ENCODE peak calls at places on chromosomes 1 and 21, in four cellular contexts. Q is Daoy, D is M059J, I is mesothelial cell of epicardium. U is an unnamed sample.

GRCh38 chr1:5001466-5001865 is 347.1 kb downstream of the AJAP1 start:
- DNase-seq in Q (no peak), D (no peak), I (no peak), U (no peak)

GRCh38 chr1:186574951-186575747 is 105.1 kb downstream of the PTGS2 start:
- DNase-seq in D (peak), I (no peak), Q (no peak), U (no peak)

GRCh38 chr1:244226440-244226839 is 175.4 kb downstream of the ZBTB18 start:
- DNase-seq in D (peak), I (no peak), Q (peak), U (no peak)

GRCh38 chr1:230281531-230281930 is 144.6 kb downstream of the PGBD5 start:
- DNase-seq in D (no peak), Q (no peak), I (no peak), U (no peak)

GRCh38 chr1:170594227-170594626 is 62.3 kb downstream of the GORAB start:
- DNase-seq in D (no peak), Q (no peak), I (no peak), U (peak)

GRCh38 chr1:93694039-93694438 is 12.4 kb upstream of the BCAR3 start:
- DNase-seq in I (no peak), D (peak), Q (peak), U (no peak)

GRCh38 chr21:45336870-45337269 is 49.2 kb upstream of the POFUT2 start:
- DNase-seq in Q (peak), D (peak), I (no peak), U (peak)

GRCh38 chr1:116529199-116529616 is 41.6 kb downstream of the CD58 start:
- DNase-seq in Q (no peak), D (peak), I (no peak), U (no peak)

GRCh38 chr1:209416009-209416408 is 167.5 kb upstream of the CAMK1G start:
- DNase-seq in Q (peak), I (no peak), D (peak), U (no peak)

GRCh38 chr1:228546541-228547463 is 59.6 kb downstream of the RNF187 start:
- DNase-seq in D (no peak), Q (no peak), I (no peak), U (no peak)

GRCh38 chr1:245605480-245606156 is 450.8 kb downstream of the KIF26B start:
- DNase-seq in I (no peak), D (peak), Q (peak), U (peak)

GRCh38 chr1:94475232-94475631 is 57.0 kb downstream of the ABCD3 start:
- DNase-seq in Q (no peak), D (no peak), I (no peak), U (no peak)

GRCh38 chr1:162908780-162909179 is 47.8 kb upstream of the CCDC190 start:
- DNase-seq in Q (peak), D (peak), I (no peak), U (no peak)

GRCh38 chr1:16183157-16183556 is 27.3 kb upstream of the EPHA2 start:
- DNase-seq in I (no peak), D (peak), Q (peak), U (no peak)

GRCh38 chr21:38979271-38980196 is 173.8 kb downstream of the ETS2 start:
- DNase-seq in Q (no peak), I (no peak), D (peak), U (no peak)

GRCh38 chr1:216416488-216416887 is 6.8 kb downstream of the USH2A start:
- DNase-seq in Q (no peak), I (no peak), D (no peak), U (no peak)

GRCh38 chr1:12798911-12799310 is 7.7 kb downstream of the PRAMEF1 start:
- DNase-seq in D (peak), Q (no peak), I (no peak), U (no peak)

GRCh38 chr1:24998554-24999245 is 68.6 kb upstream of the RUNX3 start:
- DNase-seq in I (no peak), D (no peak), Q (no peak), U (no peak)

GRCh38 chr1:64948905-64949833 is 17.2 kb downstream of the JAK1 start:
- DNase-seq in D (peak), Q (no peak), I (no peak), U (no peak)

GRCh38 chr1:37410815-37411214 is 63.6 kb upstream of the ZC3H12A start:
- DNase-seq in D (peak), Q (peak), I (peak), U (no peak)

GRCh38 chr21:46188226-46189212 is 4.3 kb upstream of the SPATC1L start:
- DNase-seq in D (peak), Q (peak), I (no peak), U (no peak)

GRCh38 chr1:162854245-162854860 is 6.6 kb downstream of the CCDC190 start:
- DNase-seq in D (peak), Q (peak), I (peak), U (peak)

GRCh38 chr21:21003701-21004100 is 5.5 kb downstream of the NCAM2 start:
- DNase-seq in Q (peak), D (peak), I (no peak), U (no peak)

GRCh38 chr1:175471039-175471800 is 272.2 kb downstream of the TNR start:
- DNase-seq in I (no peak), Q (peak), D (peak), U (no peak)

GRCh38 chr1:153648000-153648643 is 10.4 kb upstream of the SNAPIN start:
- DNase-seq in D (no peak), I (no peak), Q (no peak), U (no peak)

GRCh38 chr1:219938706-219939105 is 10.3 kb upstream of the SLC30A10 start:
- DNase-seq in D (peak), Q (peak), I (no peak), U (no peak)

GRCh38 chr1:99650773-99651437 is 5.0 kb downstream of the PALMD start:
- DNase-seq in I (no peak), D (peak), Q (no peak), U (no peak)

GRCh38 chr1:20112279-20113000 is 6.9 kb downstream of the PLA2G2D start:
- DNase-seq in D (peak), I (no peak), Q (peak), U (no peak)

GRCh38 chr1:17287377-17287776 is 20.6 kb upstream of the PADI4 start:
- DNase-seq in I (no peak), Q (peak), D (peak), U (no peak)

GRCh38 chr1:101174722-101175121 is 62.1 kb upstream of the S1PR1 start:
- DNase-seq in D (peak), I (no peak), Q (peak), U (no peak)